ENCODE peak calls at places on chromosomes 11 and 22, in eight cellular contexts. D is SK-N-SH, A is fibroblast of mammary gland, S is dorsolateral prefrontal cortex, L is stomach, X is pancreas, N is transverse colon, H is foreskin fibroblast. Z is an unnamed sample.

GRCh38 chr11:10693509-10694071 is at the start of gene IRAG1:
- DNase-seq in D (peak; percentile 63), A (peak; percentile 34), S (no peak), L (peak; percentile 38), X (peak; percentile 47), N (peak; percentile 37), H (peak; percentile 81), Z (no peak)

GRCh38 chr11:9143726-9144125 is 52.3 kb upstream of the SCUBE2 start:
- DNase-seq in D (no peak), A (peak; percentile 30), S (no peak), L (no peak), X (no peak), N (no peak), H (peak; percentile 26), Z (no peak)

GRCh38 chr11:33234397-33235168 is 22.6 kb upstream of the HIPK3 start:
- DNase-seq in D (no peak), A (peak; percentile 48), S (no peak), L (no peak), X (no peak), N (no peak), H (peak; percentile 9), Z (no peak)

GRCh38 chr11:73429121-73429740 is 53.0 kb downstream of the RELT start:
- DNase-seq in D (no peak), A (peak; percentile 76), S (no peak), L (no peak), X (no peak), N (no peak), H (peak; percentile 75), Z (no peak)

GRCh38 chr11:75954039-75954438 is 139.0 kb downstream of the UVRAG start:
- DNase-seq in D (no peak), A (no peak), S (no peak), L (no peak), X (no peak), N (no peak), H (no peak), Z (no peak)

GRCh38 chr11:134139873-134140331 is 71.0 kb downstream of the JAM3 start:
- DNase-seq in D (peak; percentile 83), A (peak; percentile 86), S (peak; percentile 81), L (peak; percentile 55), X (no peak), N (peak; percentile 60), H (peak; percentile 91), Z (peak; percentile 70)

GRCh38 chr22:24289138-24289537 is 18.5 kb downstream of the SPECC1L start:
- DNase-seq in D (no peak), A (peak; percentile 89), S (no peak), L (no peak), X (no peak), N (no peak), H (peak; percentile 82), Z (no peak)

GRCh38 chr22:44181033-44181911 is 547 bp downstream of the PARVG start:
- DNase-seq in D (no peak), A (no peak), S (peak; percentile 41), L (peak; percentile 43), X (no peak), N (peak; percentile 53), H (no peak), Z (no peak)

GRCh38 chr11:105100206-105100605 is 39.4 kb downstream of the CARD18 start:
- DNase-seq in D (no peak), A (no peak), S (no peak), L (no peak), X (no peak), N (no peak), H (no peak), Z (no peak)

GRCh38 chr11:114758627-114759026 is 80.3 kb downstream of the NXPE2 start:
- DNase-seq in D (no peak), A (no peak), S (no peak), L (no peak), X (no peak), N (no peak), H (no peak), Z (no peak)

GRCh38 chr11:19336331-19336730 is 95.6 kb upstream of the E2F8 start:
- DNase-seq in D (no peak), A (no peak), S (no peak), L (no peak), X (no peak), N (no peak), H (no peak), Z (no peak)

GRCh38 chr11:35702126-35702525 is 39.6 kb downstream of the TRIM44 start:
- DNase-seq in D (no peak), A (no peak), S (no peak), L (no peak), X (no peak), N (no peak), H (no peak), Z (no peak)

GRCh38 chr11:78138694-78139421 is 568 bp downstream of the ALG8 start:
- DNase-seq in D (peak; percentile 44), A (peak; percentile 31), S (no peak), L (peak; percentile 41), X (no peak), N (peak; percentile 34), H (peak; percentile 54), Z (no peak)

GRCh38 chr11:16603245-16603644 is 135.2 kb upstream of the C11orf58 start:
- DNase-seq in D (no peak), A (no peak), S (no peak), L (no peak), X (no peak), N (no peak), H (no peak), Z (no peak)

GRCh38 chr11:36312593-36312990 is 16.5 kb downstream of the PRR5L start:
- DNase-seq in D (no peak), A (peak; percentile 84), S (no peak), L (no peak), X (no peak), N (no peak), H (peak; percentile 77), Z (no peak)

GRCh38 chr22:32803020-32803758 is 1.7 kb downstream of the TIMP3 start:
- DNase-seq in D (no peak), A (peak; percentile 68), S (no peak), L (no peak), X (no peak), N (no peak), H (peak; percentile 76), Z (no peak)

GRCh38 chr11:121890377-121890776 is 225.6 kb downstream of the BLID start:
- DNase-seq in D (no peak), A (peak; percentile 85), S (no peak), L (peak; percentile 27), X (no peak), N (no peak), H (peak; percentile 66), Z (no peak)

GRCh38 chr22:39518996-39519680 is 1.2 kb upstream of the ATF4 start:
- DNase-seq in D (peak; percentile 47), A (peak; percentile 57), S (no peak), L (no peak), X (peak; percentile 60), N (peak; percentile 51), H (no peak), Z (no peak)

GRCh38 chr11:16841481-16841880 is 103.0 kb downstream of the C11orf58 start:
- DNase-seq in D (no peak), A (no peak), S (no peak), L (no peak), X (no peak), N (no peak), H (no peak), Z (no peak)

GRCh38 chr22:44918166-44918924 is 91.5 kb downstream of the PHF21B start:
- DNase-seq in D (no peak), A (no peak), S (peak; percentile 35), L (no peak), X (no peak), N (no peak), H (no peak), Z (no peak)

GRCh38 chr22:45554040-45554406 is 51.3 kb downstream of the FBLN1 start:
- DNase-seq in D (peak; percentile 59), A (no peak), S (no peak), L (no peak), X (no peak), N (no peak), H (no peak), Z (no peak)

GRCh38 chr11:47247502-47247901 is 1.1 kb downstream of the ACP2 start:
- DNase-seq in D (peak; percentile 4), A (no peak), S (no peak), L (no peak), X (peak; percentile 50), N (no peak), H (no peak), Z (no peak)
- H3K4me3 ChIP-seq in D (peak overlapping the region; percentile 92), A (no peak overlapping the region), S (peak overlapping the region; percentile 95), L (peak overlapping the region; percentile 94), X (peak overlapping the region; percentile 88), N (no peak overlapping the region), H (peak overlapping the region; percentile 98), Z (peak overlapping the region; percentile 72)

GRCh38 chr11:81007046-81007445 is 1566.2 kb upstream of the TENM4 start:
- DNase-seq in D (peak; percentile 10), A (peak; percentile 48), S (no peak), L (no peak), X (no peak), N (no peak), H (peak; percentile 8), Z (no peak)
- TF ChIP-seq CTCF in D (peak; percentile 41), A (no peak), S (peak; percentile 49), L (no peak), X (no peak), N (no peak), H (no peak), Z (peak; percentile 29)

DNA sequence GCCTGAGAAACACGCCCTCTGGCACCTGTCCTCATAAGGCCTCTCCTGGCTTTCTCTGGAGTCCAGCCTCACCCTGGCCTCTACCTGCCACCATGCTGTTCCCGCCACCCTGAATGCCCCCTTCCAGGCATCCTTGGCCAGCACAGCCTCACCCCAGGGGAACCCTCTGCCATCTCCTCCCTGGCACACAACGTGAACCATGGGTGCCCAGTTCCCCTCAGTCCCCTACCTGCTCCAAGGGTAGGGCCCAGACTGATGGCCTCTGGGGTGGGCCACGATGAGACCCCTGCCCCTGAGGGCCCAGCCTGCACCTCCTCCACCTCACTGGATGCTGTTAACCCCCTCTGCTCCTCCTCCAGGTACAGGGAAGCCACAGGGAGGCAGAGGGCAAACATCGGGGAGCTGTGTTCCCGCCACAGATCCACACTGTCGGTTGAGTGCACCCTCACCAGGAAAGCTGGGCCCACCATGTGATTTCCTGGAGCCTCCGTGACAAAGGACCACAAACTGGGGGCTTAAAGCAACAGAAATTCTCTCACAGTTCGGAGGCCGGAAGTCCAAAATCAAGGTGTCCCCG is 169.6 kb downstream of the BRD1 start:
- DNase-seq in D (no peak), A (no peak), S (no peak), L (no peak), X (no peak), N (no peak), H (no peak), Z (no peak)
- H3K4me3 ChIP-seq in D (no peak overlapping the region), A (no peak overlapping the region), S (peak overlapping the region; percentile 56), L (peak overlapping the region; percentile 64), X (no peak overlapping the region), N (no peak overlapping the region), H (no peak overlapping the region), Z (no peak overlapping the region)

DNA sequence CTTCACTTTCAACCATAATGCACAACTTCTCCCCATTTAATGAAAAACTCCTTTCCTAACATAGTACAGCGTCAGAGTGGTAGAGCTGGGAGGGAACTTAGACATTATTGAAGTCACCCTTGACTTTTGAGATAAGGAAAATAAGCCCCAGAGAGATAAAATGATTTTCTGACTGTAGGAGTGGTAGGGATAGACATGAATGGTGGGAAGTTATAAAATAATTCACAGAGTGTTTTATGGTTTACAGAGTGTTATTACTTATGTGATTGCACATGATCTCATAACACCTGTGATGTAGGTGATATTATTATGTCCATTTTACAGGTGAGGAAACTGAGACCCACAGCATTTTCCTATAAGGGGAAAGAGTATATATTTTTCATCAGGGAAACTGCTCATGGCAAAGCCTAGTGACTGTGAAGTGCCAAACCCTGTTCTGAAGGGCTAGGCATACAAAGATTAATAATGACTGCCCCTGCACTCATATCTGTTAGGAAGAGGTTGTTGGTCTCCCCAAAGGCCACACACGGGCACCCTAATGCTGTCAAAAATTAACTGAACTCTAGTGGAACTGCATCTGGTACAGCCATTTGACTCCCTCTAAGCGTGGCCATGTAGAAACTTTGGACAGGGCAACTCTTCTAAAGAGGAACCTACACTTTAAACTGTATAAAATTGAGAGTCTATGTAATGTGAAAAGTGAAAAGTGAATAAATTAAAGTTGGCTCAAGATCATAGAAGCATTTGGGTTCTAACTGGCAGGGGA is 61.1 kb upstream of the PICALM start:
- DNase-seq in D (no peak), A (no peak), S (no peak), L (no peak), X (no peak), N (no peak), H (no peak), Z (no peak)
- TF ChIP-seq CTCF in D (no peak), A (no peak), S (no peak), L (no peak), X (no peak), N (no peak), H (no peak), Z (no peak)

Z was measured in prostate gland.